ENCODE peak calls at places on chromosomes 6 and 20, in five cellular contexts. One of them, this sample, is unnamed.

GRCh38 chr6:36436466-36436865 is 6.2 kb downstream of the PXT1 start:
- DNase-seq in cardiac muscle cell: no peak
- DNase-seq in A549: no peak
- DNase-seq in SK-N-SH: no peak
- DNase-seq in hepatocyte: no peak
- DNase-seq in this sample: no peak

GRCh38 chr6:108171291-108171917 is 5.6 kb downstream of the NR2E1 start:
- DNase-seq in cardiac muscle cell: no peak
- DNase-seq in A549: no peak
- DNase-seq in SK-N-SH: no peak
- DNase-seq in hepatocyte: no peak
- DNase-seq in this sample: no peak

GRCh38 chr6:132465530-132466485 is 47.1 kb downstream of the STX7 start:
- DNase-seq in cardiac muscle cell: no peak
- DNase-seq in A549: no peak
- DNase-seq in SK-N-SH: no peak
- DNase-seq in hepatocyte: no peak
- DNase-seq in this sample: no peak

GRCh38 chr6:35919827-35920751 is 809 bp downstream of the SRPK1 start:
- DNase-seq in cardiac muscle cell: peak
- DNase-seq in A549: peak
- DNase-seq in SK-N-SH: peak
- DNase-seq in hepatocyte: peak
- DNase-seq in this sample: peak

GRCh38 chr6:121826156-121826810 is 390.8 kb downstream of the GJA1 start:
- DNase-seq in cardiac muscle cell: no peak
- DNase-seq in A549: peak
- DNase-seq in SK-N-SH: no peak
- DNase-seq in hepatocyte: peak
- DNase-seq in this sample: no peak

GRCh38 chr20:2874456-2874855 is 1.2 kb downstream of the PTPRA start:
- DNase-seq in cardiac muscle cell: no peak
- DNase-seq in A549: no peak
- DNase-seq in SK-N-SH: no peak
- DNase-seq in hepatocyte: no peak
- DNase-seq in this sample: no peak

GRCh38 chr6:150967910-150968309 is 102.4 kb downstream of the MTHFD1L start:
- DNase-seq in cardiac muscle cell: peak
- DNase-seq in A549: no peak
- DNase-seq in SK-N-SH: no peak
- DNase-seq in hepatocyte: no peak
- DNase-seq in this sample: no peak

GRCh38 chr6:65117854-65118409 is 589.1 kb downstream of the EYS start:
- DNase-seq in cardiac muscle cell: no peak
- DNase-seq in A549: no peak
- DNase-seq in SK-N-SH: no peak
- DNase-seq in hepatocyte: no peak
- DNase-seq in this sample: no peak

GRCh38 chr20:50708845-50709555 is 17.7 kb upstream of the RIPOR3 start:
- DNase-seq in cardiac muscle cell: no peak
- DNase-seq in A549: no peak
- DNase-seq in SK-N-SH: no peak
- DNase-seq in hepatocyte: no peak
- DNase-seq in this sample: no peak

GRCh38 chr6:120938876-120939231 is 395.4 kb downstream of the TBC1D32 start:
- DNase-seq in cardiac muscle cell: no peak
- DNase-seq in A549: no peak
- DNase-seq in SK-N-SH: no peak
- DNase-seq in hepatocyte: no peak
- DNase-seq in this sample: no peak

GRCh38 chr20:37520417-37520751 is 666 bp upstream of the NNAT start:
- DNase-seq in cardiac muscle cell: no peak
- DNase-seq in A549: no peak
- DNase-seq in SK-N-SH: no peak
- DNase-seq in hepatocyte: no peak
- DNase-seq in this sample: no peak

GRCh38 chr20:1810926-1811620 is 84.1 kb upstream of the SIRPA start:
- DNase-seq in cardiac muscle cell: no peak
- DNase-seq in A549: no peak
- DNase-seq in SK-N-SH: no peak
- DNase-seq in hepatocyte: no peak
- DNase-seq in this sample: no peak

GRCh38 chr20:7792131-7792869 is 148.0 kb downstream of the HAO1 start:
- DNase-seq in cardiac muscle cell: no peak
- DNase-seq in A549: no peak
- DNase-seq in SK-N-SH: no peak
- DNase-seq in hepatocyte: no peak
- DNase-seq in this sample: no peak

GRCh38 chr6:79878142-79878748 is 69.1 kb downstream of the ELOVL4 start:
- DNase-seq in cardiac muscle cell: no peak
- DNase-seq in A549: no peak
- DNase-seq in SK-N-SH: no peak
- DNase-seq in hepatocyte: no peak
- DNase-seq in this sample: no peak

GRCh38 chr20:51500311-51500710 is 42.2 kb downstream of the NFATC2 start:
- DNase-seq in cardiac muscle cell: no peak
- DNase-seq in A549: no peak
- DNase-seq in SK-N-SH: no peak
- DNase-seq in hepatocyte: no peak
- DNase-seq in this sample: no peak

GRCh38 chr6:153994811-153995210 is 44.2 kb upstream of the OPRM1 start:
- DNase-seq in cardiac muscle cell: no peak
- DNase-seq in A549: no peak
- DNase-seq in SK-N-SH: no peak
- DNase-seq in hepatocyte: no peak
- DNase-seq in this sample: no peak

GRCh38 chr20:38805958-38806854 is 709 bp downstream of the PPP1R16B start:
- DNase-seq in cardiac muscle cell: peak
- DNase-seq in A549: no peak
- DNase-seq in SK-N-SH: peak
- DNase-seq in hepatocyte: no peak
- DNase-seq in this sample: peak

GRCh38 chr20:60097285-60097684 is 139.1 kb downstream of the CDH26 start:
- DNase-seq in cardiac muscle cell: no peak
- DNase-seq in A549: no peak
- DNase-seq in SK-N-SH: no peak
- DNase-seq in hepatocyte: no peak
- DNase-seq in this sample: no peak

GRCh38 chr20:53581444-53582311 is 12.0 kb downstream of the ZNF217 start:
- DNase-seq in cardiac muscle cell: no peak
- DNase-seq in A549: no peak
- DNase-seq in SK-N-SH: no peak
- DNase-seq in hepatocyte: no peak
- DNase-seq in this sample: no peak

GRCh38 chr6:3039384-3039783 is 28.9 kb upstream of the RIPK1 start:
- DNase-seq in cardiac muscle cell: no peak
- DNase-seq in A549: no peak
- DNase-seq in SK-N-SH: no peak
- DNase-seq in hepatocyte: no peak
- DNase-seq in this sample: no peak

GRCh38 chr6:36755435-36756348 is 58.1 kb downstream of the RAB44 start:
- DNase-seq in cardiac muscle cell: no peak
- DNase-seq in A549: peak
- DNase-seq in SK-N-SH: no peak
- DNase-seq in hepatocyte: no peak
- DNase-seq in this sample: no peak

GRCh38 chr6:131164506-131164905 is 29.2 kb downstream of the AKAP7 start:
- DNase-seq in cardiac muscle cell: no peak
- DNase-seq in A549: no peak
- DNase-seq in SK-N-SH: no peak
- DNase-seq in hepatocyte: no peak
- DNase-seq in this sample: no peak

GRCh38 chr6:6314601-6315000 is 5.9 kb downstream of the F13A1 start:
- DNase-seq in cardiac muscle cell: no peak
- DNase-seq in A549: no peak
- DNase-seq in SK-N-SH: no peak
- DNase-seq in hepatocyte: no peak
- DNase-seq in this sample: no peak

GRCh38 chr6:22153384-22154158 is 143.3 kb downstream of the PRL start:
- DNase-seq in cardiac muscle cell: no peak
- DNase-seq in A549: no peak
- DNase-seq in SK-N-SH: no peak
- DNase-seq in hepatocyte: no peak
- DNase-seq in this sample: no peak

GRCh38 chr6:29995346-29995777 is 53.0 kb downstream of the HLA-A start:
- DNase-seq in cardiac muscle cell: no peak
- DNase-seq in A549: no peak
- DNase-seq in SK-N-SH: no peak
- DNase-seq in hepatocyte: no peak
- DNase-seq in this sample: no peak

GRCh38 chr20:61267241-61267640 is 15.2 kb downstream of the CDH4 start:
- DNase-seq in cardiac muscle cell: no peak
- DNase-seq in A549: no peak
- DNase-seq in SK-N-SH: no peak
- DNase-seq in hepatocyte: no peak
- DNase-seq in this sample: no peak

GRCh38 chr6:166800110-166800509 is 156.2 kb downstream of the RNASET2 start:
- DNase-seq in cardiac muscle cell: no peak
- DNase-seq in A549: no peak
- DNase-seq in SK-N-SH: no peak
- DNase-seq in hepatocyte: no peak
- DNase-seq in this sample: no peak

GRCh38 chr6:160881409-160881808 is 110.2 kb upstream of the MAP3K4 start:
- DNase-seq in cardiac muscle cell: no peak
- DNase-seq in A549: no peak
- DNase-seq in SK-N-SH: no peak
- DNase-seq in hepatocyte: no peak
- DNase-seq in this sample: no peak

GRCh38 chr20:57012691-57013090 is 253.8 kb downstream of the BMP7 start:
- DNase-seq in cardiac muscle cell: no peak
- DNase-seq in A549: no peak
- DNase-seq in SK-N-SH: no peak
- DNase-seq in hepatocyte: no peak
- DNase-seq in this sample: no peak

GRCh38 chr6:7910654-7911344 is at the start of gene TXNDC5:
- DNase-seq in cardiac muscle cell: peak
- DNase-seq in A549: peak
- DNase-seq in SK-N-SH: peak
- DNase-seq in hepatocyte: peak
- DNase-seq in this sample: peak

GRCh38 chr6:55882731-55883595 is 7.6 kb upstream of the BMP5 start:
- DNase-seq in cardiac muscle cell: no peak
- DNase-seq in A549: peak
- DNase-seq in SK-N-SH: no peak
- DNase-seq in hepatocyte: peak
- DNase-seq in this sample: no peak

GRCh38 chr6:80638222-80639055 is 532.0 kb downstream of the BCKDHB start:
- DNase-seq in cardiac muscle cell: peak
- DNase-seq in A549: peak
- DNase-seq in SK-N-SH: peak
- DNase-seq in hepatocyte: peak
- DNase-seq in this sample: no peak

GRCh38 chr6:4451101-4451500 is 315.7 kb upstream of the ECI2 start:
- DNase-seq in cardiac muscle cell: no peak
- DNase-seq in A549: no peak
- DNase-seq in SK-N-SH: no peak
- DNase-seq in hepatocyte: no peak
- DNase-seq in this sample: no peak

GRCh38 chr6:4450237-4450636 is 314.9 kb upstream of the ECI2 start:
- DNase-seq in cardiac muscle cell: no peak
- DNase-seq in A549: no peak
- DNase-seq in SK-N-SH: no peak
- DNase-seq in hepatocyte: no peak
- DNase-seq in this sample: no peak

GRCh38 chr6:4451718-4452117 is 316.3 kb upstream of the ECI2 start:
- DNase-seq in cardiac muscle cell: no peak
- DNase-seq in A549: no peak
- DNase-seq in SK-N-SH: no peak
- DNase-seq in hepatocyte: no peak
- DNase-seq in this sample: no peak

GRCh38 chr6:4447646-4448315 is 312.4 kb upstream of the ECI2 start:
- DNase-seq in cardiac muscle cell: no peak
- DNase-seq in A549: no peak
- DNase-seq in SK-N-SH: no peak
- DNase-seq in hepatocyte: no peak
- DNase-seq in this sample: no peak

GRCh38 chr6:4449409-4449808 is 314.0 kb upstream of the ECI2 start:
- DNase-seq in cardiac muscle cell: no peak
- DNase-seq in A549: no peak
- DNase-seq in SK-N-SH: no peak
- DNase-seq in hepatocyte: no peak
- DNase-seq in this sample: no peak
- TF ChIP-seq CTCF in cardiac muscle cell: no peak
- TF ChIP-seq CTCF in A549: no peak
- TF ChIP-seq CTCF in SK-N-SH: no peak
- TF ChIP-seq CTCF in hepatocyte: no peak
- TF ChIP-seq CTCF in this sample: no peak

GRCh38 chr20:48817367-48818030 is 10.3 kb downstream of the PREX1 start:
- DNase-seq in cardiac muscle cell: no peak
- DNase-seq in A549: no peak
- DNase-seq in SK-N-SH: no peak
- DNase-seq in hepatocyte: no peak
- DNase-seq in this sample: no peak
- H3K4me3 ChIP-seq in cardiac muscle cell: no peak
- H3K4me3 ChIP-seq in A549: no peak
- H3K4me3 ChIP-seq in SK-N-SH: no peak
- H3K4me3 ChIP-seq in hepatocyte: no peak
- H3K4me3 ChIP-seq in this sample: no peak

GRCh38 chr6:866316-866715 is 173.4 kb upstream of the EXOC2 start:
- DNase-seq in cardiac muscle cell: no peak
- DNase-seq in A549: no peak
- DNase-seq in SK-N-SH: no peak
- DNase-seq in hepatocyte: no peak
- DNase-seq in this sample: no peak
- H3K27ac ChIP-seq in cardiac muscle cell: no peak
- H3K27ac ChIP-seq in A549: no peak
- H3K27ac ChIP-seq in SK-N-SH: no peak
- H3K27ac ChIP-seq in hepatocyte: no peak
- H3K27ac ChIP-seq in this sample: no peak

GRCh38 chr20:40966103-40966502 is 62.5 kb upstream of the TOP1 start:
- DNase-seq in cardiac muscle cell: peak
- DNase-seq in A549: no peak
- DNase-seq in SK-N-SH: no peak
- DNase-seq in hepatocyte: no peak
- DNase-seq in this sample: no peak
- TF ChIP-seq CTCF in cardiac muscle cell: peak
- TF ChIP-seq CTCF in A549: no peak
- TF ChIP-seq CTCF in SK-N-SH: peak
- TF ChIP-seq CTCF in hepatocyte: no peak
- TF ChIP-seq CTCF in this sample: peak

GRCh38 chr6:97658090-97658489 is 375.1 kb upstream of the MMS22L start:
- DNase-seq in cardiac muscle cell: no peak
- DNase-seq in A549: no peak
- DNase-seq in SK-N-SH: no peak
- DNase-seq in hepatocyte: no peak
- DNase-seq in this sample: no peak
- H3K4me3 ChIP-seq in cardiac muscle cell: no peak
- H3K4me3 ChIP-seq in A549: no peak
- H3K4me3 ChIP-seq in SK-N-SH: no peak
- H3K4me3 ChIP-seq in hepatocyte: no peak
- H3K4me3 ChIP-seq in this sample: no peak

GRCh38 chr20:63682384-63683139 is 13.9 kb upstream of the TNFRSF6B start:
- DNase-seq in cardiac muscle cell: no peak
- DNase-seq in A549: peak
- DNase-seq in SK-N-SH: no peak
- DNase-seq in hepatocyte: peak
- DNase-seq in this sample: no peak
- H3K27ac ChIP-seq in cardiac muscle cell: no peak
- H3K27ac ChIP-seq in A549: peak
- H3K27ac ChIP-seq in SK-N-SH: peak
- H3K27ac ChIP-seq in hepatocyte: peak
- H3K27ac ChIP-seq in this sample: no peak